ENCODE peak calls at places on chromosomes 2 and 18, in four cellular contexts. G is PC-3, M is NT2/D1, I is Panc1. W is an unnamed sample. For H3K9me3, the result is how much of the 10 kb centered on the place peaks cover.

GRCh38 chr18:34993289-34993688 is 47.9 kb upstream of the MAPRE2 start:
- DNase-seq in G (no peak), M (no peak), I (no peak), W (no peak)

GRCh38 chr18:75208836-75209128 is 157 bp downstream of the PTGR3 start:
- DNase-seq in G (no peak), M (no peak), I (no peak), W (peak)

GRCh38 chr18:13538630-13539029 is 187.7 kb downstream of the FAM210A start:
- DNase-seq in G (no peak), M (no peak), I (no peak), W (no peak)

GRCh38 chr2:26008851-26009566 is 24.9 kb upstream of the RAB10 start:
- DNase-seq in G (peak), M (no peak), I (no peak), W (peak)

GRCh38 chr2:54965425-54965824 is 84.8 kb downstream of the RTN4 start:
- DNase-seq in G (no peak), M (no peak), I (no peak), W (no peak)

GRCh38 chr2:65807942-65808341 is 375.5 kb upstream of the SPRED2 start:
- DNase-seq in G (no peak), M (no peak), I (no peak), W (no peak)

GRCh38 chr2:30679416-30680088 is 127.7 kb downstream of the CAPN13 start:
- DNase-seq in G (no peak), M (no peak), I (no peak), W (no peak)

GRCh38 chr2:42185200-42185921 is 16.2 kb downstream of the EML4 start:
- DNase-seq in G (no peak), M (no peak), I (no peak), W (no peak)

GRCh38 chr2:215613265-215613664 is 177.4 kb upstream of the FN1 start:
- DNase-seq in G (peak), M (peak), I (no peak), W (no peak)

GRCh38 chr2:10007921-10008808 is 35.2 kb upstream of the KLF11 start:
- DNase-seq in G (no peak), M (no peak), I (no peak), W (no peak)

DNA sequence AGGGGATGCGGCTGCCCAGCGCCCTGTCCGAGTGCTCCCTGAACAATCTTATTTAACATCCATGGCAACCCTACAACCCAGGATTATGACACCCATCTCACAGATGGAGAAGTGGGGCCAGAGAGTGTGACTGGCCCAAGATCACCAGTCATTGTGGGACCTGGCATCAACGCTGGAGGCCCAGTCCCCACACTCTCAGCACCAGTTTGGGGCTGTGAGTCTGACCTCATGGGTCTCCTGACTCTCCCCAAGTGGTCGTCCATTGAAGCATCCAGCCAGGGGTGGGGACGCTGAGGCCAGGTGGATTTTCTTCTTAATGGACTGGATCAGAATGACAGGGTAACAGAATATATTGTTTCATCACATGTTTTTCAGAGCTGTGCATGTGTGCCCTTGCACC is 24.5 kb downstream of the MAL start:
- DNase-seq in G (no peak), M (no peak), I (no peak), W (no peak)
- H3K9me3 ChIP-seq in G (under half), M (under half), I (under half), W (under half)

GRCh38 chr18:14962626-14963025 is 214.7 kb downstream of the ANKRD30B start:
- DNase-seq in G (no peak), M (no peak), I (no peak), W (no peak)

GRCh38 chr18:14963246-14963645 is 215.3 kb downstream of the ANKRD30B start:
- DNase-seq in G (no peak), M (no peak), I (no peak), W (no peak)

GRCh38 chr18:14959550-14959949 is 211.6 kb downstream of the ANKRD30B start:
- DNase-seq in G (no peak), M (no peak), I (no peak), W (no peak)

GRCh38 chr18:14964002-14964401 is 216.0 kb downstream of the ANKRD30B start:
- DNase-seq in G (no peak), M (no peak), I (no peak), W (no peak)

DNA sequence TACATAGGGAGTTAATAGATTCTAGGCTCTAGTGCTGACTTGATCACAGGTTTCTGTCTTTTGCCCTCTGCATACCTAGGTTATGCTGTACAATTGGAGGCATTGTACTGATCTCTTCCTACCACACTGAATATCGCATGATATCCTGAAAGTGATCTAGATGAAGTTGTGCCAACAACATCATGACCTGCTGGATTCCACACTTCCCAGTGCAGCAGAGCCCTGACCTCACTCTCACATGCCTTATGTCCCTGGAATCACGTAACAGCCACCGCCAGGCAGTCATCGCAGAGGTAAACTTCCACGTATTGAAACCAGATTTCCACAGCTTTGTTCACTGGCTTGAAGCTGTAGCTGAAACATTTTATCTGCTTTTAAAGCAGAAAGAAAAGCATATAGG is 214.0 kb downstream of the ANKRD30B start:
- DNase-seq in G (no peak), M (no peak), I (no peak), W (no peak)
- H3K9me3 ChIP-seq in G (under half), M (under half), I (under half), W (under half)

GRCh38 chr2:16179701-16180402 is 239.5 kb downstream of the MYCN start:
- DNase-seq in G (no peak), M (no peak), I (no peak), W (no peak)
- H3K9me3 ChIP-seq in G (under half), M (under half), I (under half), W (under half)

GRCh38 chr18:14916851-14917250 is 168.9 kb downstream of the ANKRD30B start:
- DNase-seq in G (no peak), M (no peak), I (no peak), W (no peak)
- H3K9me3 ChIP-seq in G (under half), M (under half), I (under half), W (under half)

GRCh38 chr2:191935247-191935646 is 88.4 kb upstream of the CAVIN2 start:
- DNase-seq in G (no peak), M (no peak), I (no peak), W (no peak)

GRCh38 chr2:191931332-191931731 is 84.4 kb upstream of the CAVIN2 start:
- DNase-seq in G (no peak), M (no peak), I (no peak), W (no peak)

GRCh38 chr2:191932261-191932660 is 85.4 kb upstream of the CAVIN2 start:
- DNase-seq in G (no peak), M (no peak), I (no peak), W (no peak)

GRCh38 chr2:191930205-191930604 is 83.3 kb upstream of the CAVIN2 start:
- DNase-seq in G (no peak), M (no peak), I (no peak), W (no peak)

GRCh38 chr2:191933307-191934105 is 86.6 kb upstream of the CAVIN2 start:
- DNase-seq in G (no peak), M (no peak), I (no peak), W (peak)
- H3K9me3 ChIP-seq in G (under half), M (under half), I (under half), W (under half)

GRCh38 chr2:231348173-231348572 is 47.3 kb upstream of the B3GNT7 start:
- DNase-seq in G (no peak), M (no peak), I (no peak), W (no peak)
- H3K9me3 ChIP-seq in G (under half), M (under half), I (under half), W (under half)

DNA sequence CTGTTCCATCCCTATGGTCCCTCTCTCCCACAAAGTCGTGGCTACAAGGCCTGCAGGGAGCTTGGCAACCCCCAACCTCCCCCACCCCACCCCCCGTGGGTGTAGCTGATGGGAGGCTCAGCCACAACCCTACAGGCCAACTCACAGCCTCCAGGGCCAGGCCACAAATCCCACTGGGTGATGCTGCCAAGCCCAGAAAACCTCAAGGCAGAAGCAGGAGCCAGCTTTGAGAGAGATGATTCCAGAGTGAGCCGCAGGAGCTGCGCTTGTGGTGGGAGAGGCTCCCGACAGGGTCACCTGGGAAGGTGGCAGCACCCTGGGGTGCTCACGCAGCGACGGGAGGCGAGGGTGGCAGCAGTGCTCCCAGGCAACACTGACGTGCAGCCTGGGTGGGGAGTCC is 44.8 kb downstream of the ADCY3 start:
- DNase-seq in G (no peak), M (no peak), I (no peak), W (no peak)
- H3K9me3 ChIP-seq in G (under half), M (under half), I (under half), W (under half)

DNA sequence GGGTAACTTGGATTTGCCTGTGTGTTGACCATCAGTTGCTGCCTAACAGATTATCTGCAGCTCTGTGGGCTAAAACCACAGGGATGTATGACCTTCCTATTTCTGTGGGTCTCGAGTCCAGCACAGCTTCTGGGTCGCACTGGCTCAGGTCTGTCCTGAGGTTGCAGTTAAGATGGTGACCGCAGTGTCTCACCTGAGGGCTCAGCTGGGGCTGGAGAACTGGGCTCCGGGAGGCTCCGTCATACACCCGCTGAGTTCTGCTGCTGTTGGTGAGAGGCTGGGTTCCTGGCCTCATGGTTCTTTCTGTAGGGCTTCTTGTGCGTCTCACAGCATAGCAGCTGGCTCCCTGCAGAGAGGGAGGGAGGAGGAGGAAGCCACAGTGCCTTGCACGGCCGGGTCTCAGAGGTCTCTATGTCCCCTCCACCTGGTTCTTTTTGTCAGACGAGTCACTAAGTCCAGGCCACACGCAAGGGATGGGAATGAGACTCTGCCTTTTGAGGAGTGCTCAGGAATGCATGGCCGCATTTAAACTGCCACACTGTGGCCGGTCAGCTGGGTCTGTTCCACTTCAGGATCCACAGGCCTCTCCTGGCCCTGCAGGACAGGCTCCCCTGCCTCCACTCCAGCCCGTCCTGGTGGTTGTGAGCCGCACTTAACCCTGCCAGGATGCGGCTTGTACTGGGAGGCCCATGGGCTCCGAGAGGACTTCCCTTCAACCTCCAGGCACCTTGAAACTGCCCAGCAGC is 67.2 kb downstream of the ADI1 start:
- DNase-seq in G (no peak), M (no peak), I (no peak), W (no peak)
- H3K9me3 ChIP-seq in G (under half), M (under half), I (under half), W (under half)